ENCODE peak calls at places on chromosomes 4 and X, in ten cellular contexts. U is vagina; B is heart left ventricle; X is colonic mucosa; H is CD4-positive, alpha-beta memory T cell; I is body of pancreas; R is uterus; S is HCT116; G is H9; E is neural progenitor cell. Q is an unnamed sample. For H3K9me3, the result is how much of the 10 kb centered on the place peaks cover.

GRCh38 chrX:63250253-63250868 is 100.8 kb downstream of the SPIN4 start:
- DNase-seq in U (no peak), S (peak), X (peak), I (peak), R (peak), H (peak), E (peak), B (peak), G (peak), Q (peak)

GRCh38 chrX:1212532-1212931 is at the start of gene CRLF2:
- DNase-seq in I (no peak), G (no peak), E (no peak), S (peak), R (no peak), B (no peak), U (no peak), X (no peak), H (peak), Q (peak)

GRCh38 chr4:168162604-168163003 is 70.3 kb downstream of the ANXA10 start:
- DNase-seq in X (no peak), H (no peak), S (no peak), E (no peak), B (no peak), R (no peak), U (no peak), G (no peak), I (peak), Q (no peak)

GRCh38 chrX:12360389-12360788 is 222.1 kb downstream of the FRMPD4 start:
- DNase-seq in B (no peak), I (no peak), S (no peak), U (no peak), X (no peak), R (no peak), E (no peak), G (no peak), H (no peak), Q (no peak)

GRCh38 chr4:28391877-28392276 is 1531.2 kb downstream of the STIM2 start:
- DNase-seq in X (no peak), I (no peak), U (no peak), E (no peak), G (no peak), S (no peak), H (no peak), B (no peak), R (no peak), Q (no peak)

GRCh38 chr4:86640469-86640868 is 46.4 kb downstream of the PTPN13 start:
- DNase-seq in B (no peak), X (no peak), U (no peak), I (no peak), H (no peak), R (no peak), E (no peak), G (no peak), S (no peak), Q (no peak)

GRCh38 chrX:72125331-72126047 is 6.2 kb downstream of the RTL5 start:
- DNase-seq in E (no peak), G (no peak), H (no peak), S (no peak), U (no peak), B (no peak), I (no peak), X (no peak), R (no peak), Q (no peak)

GRCh38 chr4:24975505-24975904 is 55.2 kb downstream of the LGI2 start:
- DNase-seq in G (no peak), H (no peak), S (no peak), I (no peak), U (peak), B (no peak), X (no peak), E (no peak), R (no peak), Q (no peak)

GRCh38 chrX:53374222-53374820 is 48.1 kb downstream of the SMC1A start:
- DNase-seq in H (no peak), X (no peak), E (no peak), B (no peak), G (no peak), S (no peak), R (no peak), I (no peak), U (no peak), Q (no peak)

GRCh38 chr4:108830509-108831244 is 67.8 kb upstream of the ETNPPL start:
- DNase-seq in R (no peak), B (peak), X (peak), I (no peak), G (no peak), H (no peak), U (no peak), E (no peak), S (no peak), Q (no peak)

GRCh38 chrX:118839334-118839958 is 15.8 kb downstream of the ZCCHC12 start:
- DNase-seq in B (peak), S (peak), X (peak), I (peak), E (peak), U (no peak), H (peak), G (peak), R (peak), Q (peak)

GRCh38 chr4:2075171-2075986 is 16.3 kb downstream of the NAT8L start:
- DNase-seq in I (no peak), X (no peak), S (no peak), E (no peak), H (no peak), G (peak), R (no peak), U (no peak), B (no peak), Q (no peak)

GRCh38 chr4:80711956-80712355 is 318.6 kb upstream of the BMP3 start:
- DNase-seq in R (no peak), U (no peak), X (no peak), S (no peak), H (no peak), B (no peak), E (no peak), G (no peak), I (no peak), Q (no peak)

GRCh38 chrX:55593296-55593695 is 29.9 kb upstream of the FOXR2 start:
- DNase-seq in S (no peak), E (no peak), B (no peak), I (no peak), R (no peak), H (no peak), U (no peak), G (no peak), X (no peak), Q (no peak)

GRCh38 chrX:119636419-119636818 is 30.2 kb upstream of the NKRF start:
- DNase-seq in R (no peak), I (no peak), H (no peak), B (no peak), E (no peak), S (no peak), G (no peak), U (no peak), X (no peak), Q (no peak)

GRCh38 chr4:2304877-2305561 is 43.1 kb upstream of the MXD4 start:
- DNase-seq in X (peak), U (no peak), I (no peak), G (no peak), R (no peak), S (no peak), H (no peak), B (no peak), E (no peak), Q (no peak)

GRCh38 chrX:112164420-112164819 is 81.8 kb upstream of the TRPC5 start:
- DNase-seq in B (no peak), X (no peak), I (no peak), R (no peak), G (no peak), H (no peak), S (no peak), E (no peak), U (no peak), Q (no peak)

GRCh38 chrX:155027509-155028066 is 944 bp downstream of the FUNDC2 start:
- DNase-seq in X (peak), G (no peak), U (no peak), H (peak), E (no peak), R (peak), S (peak), B (peak), I (no peak), Q (no peak)

GRCh38 chr4:185254434-185254833 is 45.0 kb downstream of the SNX25 start:
- DNase-seq in G (no peak), S (no peak), I (no peak), H (peak), X (no peak), B (no peak), U (no peak), E (no peak), R (no peak), Q (no peak)

GRCh38 chr4:948936-949300 is 16.7 kb downstream of the TMEM175 start:
- DNase-seq in G (no peak), I (peak), S (no peak), B (no peak), R (no peak), E (no peak), X (no peak), H (no peak), U (no peak), Q (no peak)

GRCh38 chr4:113958766-113959540 is 20.5 kb downstream of the ARSJ start:
- DNase-seq in B (no peak), H (no peak), I (no peak), G (no peak), U (no peak), R (no peak), X (no peak), S (peak), E (no peak), Q (no peak)

GRCh38 chr4:44984083-44984482 is 257.7 kb upstream of the GNPDA2 start:
- DNase-seq in G (no peak), U (no peak), I (no peak), E (no peak), R (no peak), B (no peak), H (no peak), X (no peak), S (no peak), Q (no peak)

GRCh38 chr4:44988011-44988410 is 261.7 kb upstream of the GNPDA2 start:
- DNase-seq in I (no peak), E (no peak), U (no peak), B (no peak), R (no peak), X (no peak), G (no peak), S (no peak), H (no peak), Q (no peak)

GRCh38 chr4:44985152-44985551 is 258.8 kb upstream of the GNPDA2 start:
- DNase-seq in B (no peak), R (no peak), I (no peak), G (no peak), X (no peak), S (no peak), U (no peak), H (no peak), E (no peak), Q (no peak)

DNA sequence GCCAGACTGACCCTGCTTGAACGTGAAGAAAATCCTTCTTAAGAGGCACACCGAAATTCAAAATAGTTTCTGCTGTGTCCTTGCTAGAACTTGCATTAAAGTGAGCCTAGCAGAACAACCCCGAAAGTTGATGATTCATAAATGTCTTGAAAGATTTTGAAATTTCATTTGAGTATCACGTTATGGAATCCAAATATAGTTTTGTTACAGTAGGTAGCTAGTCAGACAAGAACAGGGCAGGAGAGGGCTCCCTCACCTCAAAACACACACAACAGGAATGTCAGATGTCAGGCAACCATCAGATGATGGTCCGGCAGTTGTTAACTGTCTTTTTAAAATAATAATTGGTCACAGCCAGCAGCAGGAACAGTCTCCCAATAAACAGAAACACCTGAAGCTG is 259.6 kb upstream of the GNPDA2 start:
- DNase-seq in X (no peak), E (no peak), S (no peak), I (no peak), R (no peak), G (no peak), B (no peak), H (no peak), U (no peak), Q (no peak)
- H3K9me3 ChIP-seq in X (under half), E (under half), S (under half), I (under half), R (under half), G (under half), B (under half), H (under half), U (under half), Q (under half)

GRCh38 chr4:47762376-47763266 is 75.2 kb downstream of the CORIN start:
- DNase-seq in H (no peak), E (no peak), I (no peak), U (no peak), X (no peak), G (no peak), R (no peak), B (no peak), S (no peak), Q (no peak)
- H3K9me3 ChIP-seq in H (under half), E (under half), I (under half), U (under half), X (under half), G (under half), R (under half), B (under half), S (under half), Q (under half)

GRCh38 chrX:82666355-82666754 is 841.7 kb upstream of the POU3F4 start:
- DNase-seq in H (no peak), G (no peak), S (no peak), R (no peak), I (no peak), U (no peak), B (no peak), E (no peak), X (no peak), Q (no peak)
- H3K9me3 ChIP-seq in H (under half), G (under half), S (under half), R (under half), I (under half), U (under half), B (under half), E (under half), X (under half), Q (under half)

GRCh38 chrX:140507982-140508305 is 3.1 kb upstream of the SOX3 start:
- DNase-seq in B (no peak), R (no peak), X (no peak), G (peak), I (no peak), E (peak), U (no peak), H (no peak), S (no peak), Q (no peak)
- H3K9me3 ChIP-seq in B (under half), R (under half), X (under half), G (under half), I (under half), E (under half), U (under half), H (under half), S (under half), Q (under half)

GRCh38 chr4:97279410-97279809 is 863.9 kb downstream of the STPG2 start:
- DNase-seq in X (no peak), H (no peak), E (no peak), B (no peak), R (no peak), S (no peak), U (no peak), G (no peak), I (no peak), Q (no peak)
- H3K9me3 ChIP-seq in X (under half), H (under half), E (under half), B (under half), R (under half), S (under half), U (under half), G (under half), I (under half), Q (under half)

GRCh38 chr4:37882665-37883296 is 8.1 kb upstream of the TBC1D1 start:
- DNase-seq in E (peak), U (no peak), B (no peak), X (no peak), I (no peak), H (no peak), G (no peak), R (no peak), S (no peak), Q (no peak)

GRCh38 chr4:37884855-37885487 is 5.9 kb upstream of the TBC1D1 start:
- DNase-seq in R (no peak), B (peak), H (no peak), X (no peak), I (no peak), E (no peak), G (no peak), U (no peak), S (no peak), Q (no peak)

GRCh38 chr4:37889849-37890500 is 909 bp upstream of the TBC1D1 start:
- DNase-seq in R (peak), H (no peak), X (no peak), E (peak), B (peak), I (no peak), S (no peak), U (no peak), G (peak), Q (no peak)

GRCh38 chr4:37890501-37891220 is at the start of gene TBC1D1:
- DNase-seq in G (peak), I (peak), S (no peak), H (peak), X (peak), E (peak), B (peak), R (peak), U (no peak), Q (peak)

DNA sequence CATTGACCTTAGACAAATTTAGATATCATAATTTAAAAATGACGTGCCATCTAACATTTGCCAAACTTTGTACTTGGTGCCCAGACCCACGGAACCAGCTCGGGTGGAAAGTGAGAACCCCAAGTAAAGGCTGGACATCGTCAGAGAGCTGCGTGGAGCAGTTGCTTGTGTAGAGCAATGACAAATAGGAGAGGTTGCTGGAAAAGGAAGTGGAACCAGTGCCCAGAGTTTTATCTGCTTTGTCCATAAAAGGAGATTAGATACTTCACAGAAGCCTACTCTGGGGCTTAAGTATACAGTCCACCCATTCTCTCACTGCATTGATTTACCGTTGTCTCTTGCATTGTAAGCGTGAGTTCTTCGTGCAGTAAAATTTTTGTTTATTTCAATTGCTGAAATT is 5.4 kb upstream of the TBC1D1 start:
- DNase-seq in E (no peak), X (no peak), B (peak), S (no peak), G (no peak), H (no peak), R (peak), I (no peak), U (no peak), Q (no peak)
- H3K9me3 ChIP-seq in E (under half), X (under half), B (under half), S (under half), G (under half), H (under half), R (under half), I (under half), U (under half), Q (under half)

GRCh38 chr4:22490718-22491330 is 25.0 kb downstream of the ADGRA3 start:
- DNase-seq in I (no peak), U (no peak), E (no peak), S (no peak), G (no peak), H (no peak), X (peak), B (no peak), R (no peak), Q (no peak)
- H3K9me3 ChIP-seq in I (under half), U (under half), E (under half), S (under half), G (under half), H (under half), X (under half), B (under half), R (under half), Q (under half)

GRCh38 chr4:157792716-157793115 is 380.1 kb downstream of the GASK1B start:
- DNase-seq in G (no peak), U (no peak), B (no peak), R (no peak), X (no peak), H (no peak), S (no peak), E (no peak), I (no peak), Q (no peak)
- H3K9me3 ChIP-seq in G (under half), U (under half), B (under half), R (under half), X (under half), H (under half), S (under half), E (under half), I (under half), Q (under half)

GRCh38 chr4:18733956-18734872 is 712.7 kb upstream of the LCORL start:
- DNase-seq in G (no peak), E (no peak), B (peak), H (no peak), S (no peak), U (no peak), R (no peak), I (no peak), X (no peak), Q (no peak)
- H3K9me3 ChIP-seq in G (under half), E (under half), B (under half), H (under half), S (under half), U (under half), R (under half), I (under half), X (under half), Q (under half)